ENCODE peak calls at places on chromosomes 3 and 15, in five cellular contexts. One of them, this sample, is unnamed.

GRCh38 chr15:60548101-60548500 is 69.2 kb upstream of the ICE2 start:
- DNase-seq in GM12878: peak
- DNase-seq in H1: no peak
- DNase-seq in K562: no peak
- DNase-seq in HepG2: no peak
- DNase-seq in this sample: no peak

GRCh38 chr3:195178124-195178910 is 92.6 kb downstream of the XXYLT1 start:
- DNase-seq in HepG2: no peak
- DNase-seq in H1: no peak
- DNase-seq in K562: peak
- DNase-seq in GM12878: no peak
- DNase-seq in this sample: peak

GRCh38 chr15:62711691-62712454 is 330.7 kb upstream of the TPM1 start:
- DNase-seq in H1: no peak
- DNase-seq in K562: no peak
- DNase-seq in GM12878: peak
- DNase-seq in HepG2: no peak
- DNase-seq in this sample: no peak

GRCh38 chr15:84588053-84588874 is 12.5 kb upstream of the ZSCAN2 start:
- DNase-seq in HepG2: peak
- DNase-seq in H1: peak
- DNase-seq in K562: peak
- DNase-seq in GM12878: no peak
- DNase-seq in this sample: peak

GRCh38 chr3:17233398-17233800 is 348.6 kb downstream of the PLCL2 start:
- DNase-seq in HepG2: peak
- DNase-seq in H1: no peak
- DNase-seq in GM12878: peak
- DNase-seq in K562: peak
- DNase-seq in this sample: peak

GRCh38 chr3:63279442-63279841 is 1.3 kb downstream of the SYNPR start:
- DNase-seq in K562: no peak
- DNase-seq in HepG2: no peak
- DNase-seq in GM12878: no peak
- DNase-seq in H1: no peak
- DNase-seq in this sample: no peak

GRCh38 chr3:56980798-56981390 is 79.6 kb upstream of the SPATA12 start:
- DNase-seq in K562: no peak
- DNase-seq in HepG2: no peak
- DNase-seq in GM12878: no peak
- DNase-seq in H1: no peak
- DNase-seq in this sample: no peak

GRCh38 chr3:103919327-103919726 is 1447.4 kb upstream of the ALCAM start:
- DNase-seq in H1: no peak
- DNase-seq in K562: no peak
- DNase-seq in GM12878: no peak
- DNase-seq in HepG2: no peak
- DNase-seq in this sample: no peak

GRCh38 chr15:84976746-84977345 is 4.8 kb upstream of the PDE8A start:
- DNase-seq in H1: no peak
- DNase-seq in HepG2: no peak
- DNase-seq in GM12878: no peak
- DNase-seq in K562: no peak
- DNase-seq in this sample: no peak

GRCh38 chr15:70505411-70505919 is 257.9 kb downstream of the UACA start:
- DNase-seq in GM12878: no peak
- DNase-seq in HepG2: peak
- DNase-seq in H1: no peak
- DNase-seq in K562: no peak
- DNase-seq in this sample: no peak

DNA sequence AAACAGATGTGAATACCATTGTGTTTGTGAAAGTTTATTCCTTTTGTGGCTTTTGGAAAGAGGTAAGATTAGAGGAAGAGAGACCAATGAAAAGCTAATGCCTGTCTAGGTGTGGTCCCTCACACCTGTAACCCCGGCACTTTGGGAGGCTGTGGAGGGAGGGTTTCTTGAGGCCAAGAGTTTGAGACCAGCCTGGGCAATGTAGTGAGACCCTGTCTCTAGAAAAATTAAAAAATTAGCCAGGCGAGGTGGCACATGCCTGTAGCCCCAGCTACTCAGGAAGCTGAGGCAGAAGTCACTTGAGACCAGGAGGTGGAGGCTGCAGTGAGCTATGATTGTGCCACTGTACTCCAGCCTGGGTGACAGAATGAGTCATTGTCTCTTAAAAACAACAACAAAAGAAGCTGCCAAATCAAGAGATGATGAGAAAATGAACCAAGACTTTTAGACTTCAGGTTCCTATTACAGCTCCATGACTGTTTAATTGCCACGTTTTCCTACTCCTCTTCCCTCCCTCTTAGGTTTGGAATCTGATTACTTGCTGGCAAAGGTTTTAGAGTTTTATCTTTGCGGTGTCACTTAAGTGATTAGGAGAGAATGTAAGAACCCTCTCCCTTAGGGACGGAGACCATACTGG is 68.7 kb downstream of the CGNL1 start:
- DNase-seq in K562: no peak
- DNase-seq in HepG2: no peak
- DNase-seq in GM12878: no peak
- DNase-seq in H1: no peak
- DNase-seq in this sample: no peak
- TF ChIP-seq TAF1 in K562: no peak
- TF ChIP-seq TAF1 in HepG2: no peak
- TF ChIP-seq TAF1 in GM12878: no peak
- TF ChIP-seq TAF1 in H1: no peak
- TF ChIP-seq TAF1 in this sample: no peak

DNA sequence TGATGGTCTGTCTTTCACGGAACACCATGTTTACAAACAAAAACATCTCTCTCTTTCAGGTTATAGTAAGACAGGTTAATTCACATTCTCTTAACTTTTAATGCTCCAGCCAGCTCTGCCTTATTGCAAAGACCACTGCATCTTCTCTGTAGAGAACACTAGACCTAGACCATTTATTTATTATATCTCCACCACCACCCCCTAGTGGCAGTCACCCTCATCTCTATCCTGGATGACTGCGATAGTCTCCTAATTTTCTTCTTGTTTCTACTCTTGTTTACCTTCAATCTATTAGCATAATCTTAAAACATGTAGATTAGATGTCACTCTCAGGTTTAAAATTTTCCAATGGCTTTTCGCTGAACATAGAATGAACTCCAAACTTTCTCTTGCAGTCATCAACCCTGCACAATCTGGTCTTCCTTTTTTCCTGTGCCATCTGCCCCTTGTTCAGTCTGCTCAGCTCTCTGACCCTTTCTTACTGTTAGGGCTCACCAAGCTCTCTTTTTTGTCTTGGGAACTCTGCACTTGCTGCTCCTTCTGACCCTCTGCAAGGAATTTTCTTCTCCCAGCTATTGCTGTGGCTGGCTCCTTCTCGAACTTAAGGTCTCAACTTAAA is 155.6 kb downstream of the SQOR start:
- DNase-seq in HepG2: peak
- DNase-seq in GM12878: no peak
- DNase-seq in H1: no peak
- DNase-seq in K562: peak
- DNase-seq in this sample: peak
- TF ChIP-seq MAX in HepG2: no peak
- TF ChIP-seq MAX in GM12878: no peak
- TF ChIP-seq MAX in H1: no peak
- TF ChIP-seq MAX in K562: no peak
- TF ChIP-seq MAX in this sample: no peak

DNA sequence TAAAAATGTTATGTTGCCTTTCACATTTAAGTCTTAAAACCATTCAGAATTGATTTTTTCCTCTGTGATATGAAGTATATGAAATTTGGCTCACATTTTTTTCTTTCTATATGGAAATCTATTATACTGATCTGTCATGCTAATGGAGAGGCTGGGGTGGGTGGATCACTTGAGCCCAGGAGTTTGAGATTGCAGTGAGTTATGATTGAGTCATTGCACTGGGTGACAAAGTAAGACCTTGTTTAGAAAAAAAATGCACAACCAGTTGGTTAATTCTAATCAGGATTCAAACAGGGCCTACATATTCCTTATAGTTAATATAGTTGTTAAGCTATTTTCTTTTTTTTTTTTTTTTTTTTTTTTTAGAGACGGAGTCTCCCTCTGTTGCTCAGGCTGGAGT is 230.5 kb downstream of the MFSD1 start:
- DNase-seq in H1: no peak
- DNase-seq in HepG2: no peak
- DNase-seq in K562: no peak
- DNase-seq in GM12878: no peak
- DNase-seq in this sample: no peak
- TF ChIP-seq TAF1 in H1: no peak
- TF ChIP-seq TAF1 in HepG2: no peak
- TF ChIP-seq TAF1 in K562: no peak
- TF ChIP-seq TAF1 in GM12878: no peak
- TF ChIP-seq TAF1 in this sample: no peak

GRCh38 chr3:8713901-8714759 is 19.5 kb upstream of the CAV3 start:
- DNase-seq in HepG2: peak
- DNase-seq in K562: peak
- DNase-seq in H1: peak
- DNase-seq in GM12878: no peak
- DNase-seq in this sample: no peak
- TF ChIP-seq MAX in HepG2: no peak
- TF ChIP-seq MAX in K562: no peak
- TF ChIP-seq MAX in H1: peak
- TF ChIP-seq MAX in GM12878: no peak
- TF ChIP-seq MAX in this sample: no peak

GRCh38 chr3:127665586-127665985 is 7.2 kb upstream of the ABTB1 start:
- DNase-seq in K562: no peak
- DNase-seq in GM12878: no peak
- DNase-seq in H1: no peak
- DNase-seq in HepG2: no peak
- DNase-seq in this sample: no peak

GRCh38 chr3:127666684-127667083 is 6.1 kb upstream of the ABTB1 start:
- DNase-seq in HepG2: no peak
- DNase-seq in H1: no peak
- DNase-seq in K562: no peak
- DNase-seq in GM12878: no peak
- DNase-seq in this sample: no peak

GRCh38 chr3:127668906-127669305 is 3.8 kb upstream of the ABTB1 start:
- DNase-seq in K562: no peak
- DNase-seq in GM12878: no peak
- DNase-seq in HepG2: no peak
- DNase-seq in H1: no peak
- DNase-seq in this sample: no peak

GRCh38 chr3:127669541-127670228 is 3.1 kb upstream of the ABTB1 start:
- DNase-seq in H1: no peak
- DNase-seq in GM12878: no peak
- DNase-seq in HepG2: no peak
- DNase-seq in K562: no peak
- DNase-seq in this sample: no peak

GRCh38 chr3:127667119-127667681 is 5.6 kb upstream of the ABTB1 start:
- DNase-seq in HepG2: no peak
- DNase-seq in H1: no peak
- DNase-seq in K562: no peak
- DNase-seq in GM12878: no peak
- DNase-seq in this sample: no peak
- TF ChIP-seq TAF1 in HepG2: no peak
- TF ChIP-seq TAF1 in H1: no peak
- TF ChIP-seq TAF1 in K562: no peak
- TF ChIP-seq TAF1 in GM12878: no peak
- TF ChIP-seq TAF1 in this sample: no peak

GRCh38 chr15:80587816-80588456 is 107.2 kb upstream of the ABHD17C start:
- DNase-seq in GM12878: no peak
- DNase-seq in H1: no peak
- DNase-seq in HepG2: no peak
- DNase-seq in K562: no peak
- DNase-seq in this sample: no peak
- TF ChIP-seq MAX in GM12878: no peak
- TF ChIP-seq MAX in H1: no peak
- TF ChIP-seq MAX in HepG2: no peak
- TF ChIP-seq MAX in K562: no peak
- TF ChIP-seq MAX in this sample: no peak

GRCh38 chr3:22713936-22714335 is 489.2 kb upstream of the UBE2E2 start:
- DNase-seq in HepG2: peak
- DNase-seq in H1: no peak
- DNase-seq in GM12878: no peak
- DNase-seq in K562: no peak
- DNase-seq in this sample: no peak
- TF ChIP-seq TAF1 in HepG2: no peak
- TF ChIP-seq TAF1 in H1: no peak
- TF ChIP-seq TAF1 in GM12878: no peak
- TF ChIP-seq TAF1 in K562: no peak
- TF ChIP-seq TAF1 in this sample: no peak

GRCh38 chr3:134064081-134064480 is 34.4 kb upstream of the SLCO2A1 start:
- DNase-seq in H1: no peak
- DNase-seq in HepG2: no peak
- DNase-seq in GM12878: no peak
- DNase-seq in K562: no peak
- DNase-seq in this sample: no peak

GRCh38 chr3:134067311-134068161 is 37.8 kb upstream of the SLCO2A1 start:
- DNase-seq in K562: no peak
- DNase-seq in H1: peak
- DNase-seq in HepG2: no peak
- DNase-seq in GM12878: no peak
- DNase-seq in this sample: no peak

GRCh38 chr3:134065252-134065651 is 35.5 kb upstream of the SLCO2A1 start:
- DNase-seq in H1: peak
- DNase-seq in HepG2: no peak
- DNase-seq in GM12878: no peak
- DNase-seq in K562: no peak
- DNase-seq in this sample: no peak

GRCh38 chr3:134065836-134066538 is 36.3 kb upstream of the SLCO2A1 start:
- DNase-seq in GM12878: no peak
- DNase-seq in HepG2: no peak
- DNase-seq in H1: peak
- DNase-seq in K562: no peak
- DNase-seq in this sample: no peak

GRCh38 chr3:134066539-134067310 is 37.0 kb upstream of the SLCO2A1 start:
- DNase-seq in GM12878: no peak
- DNase-seq in HepG2: no peak
- DNase-seq in H1: peak
- DNase-seq in K562: no peak
- DNase-seq in this sample: no peak
- TF ChIP-seq MAX in GM12878: no peak
- TF ChIP-seq MAX in HepG2: no peak
- TF ChIP-seq MAX in H1: no peak
- TF ChIP-seq MAX in K562: no peak
- TF ChIP-seq MAX in this sample: no peak